ENCODE peak calls at places on chromosome 16, in ten cellular contexts. U is AG09309; F is CD8-positive, alpha-beta T cell; X is A549; G is HepG2; Q is HFF-Myc; A is cardiac muscle cell; O is GM12878; H is fibroblast of villous mesenchyme; M is tibial artery. E is an unnamed sample.

GRCh38 chr16:88292007-88292940 is 90.5 kb upstream of the ZNF469 start:
- DNase-seq in U (no peak), F (no peak), O (no peak), G (no peak), A (peak; percentile 49), H (no peak), X (no peak), Q (no peak), M (no peak), E (no peak)

GRCh38 chr16:28149016-28149888 is 62.5 kb downstream of the XPO6 start:
- DNase-seq in X (no peak), Q (no peak), O (no peak), M (no peak), F (peak; percentile 42), G (no peak), A (peak; percentile 15), U (no peak), H (no peak), E (no peak)

GRCh38 chr16:70686376-70687171 is 721 bp upstream of the MTSS2 start:
- DNase-seq in Q (no peak), F (no peak), X (no peak), A (no peak), M (no peak), U (no peak), G (no peak), H (no peak), O (no peak), E (no peak)

GRCh38 chr16:53752566-53752965 is 48.6 kb downstream of the FTO start:
- DNase-seq in Q (no peak), A (no peak), U (no peak), O (no peak), M (no peak), F (no peak), G (no peak), X (no peak), H (no peak), E (no peak)

GRCh38 chr16:21097151-21097550 is 53.5 kb downstream of the DNAH3 start:
- DNase-seq in U (no peak), F (no peak), H (peak; percentile 8), Q (no peak), O (no peak), M (no peak), A (no peak), G (no peak), X (no peak), E (no peak)

GRCh38 chr16:2206420-2206779 is 1.1 kb downstream of the MLST8 start:
- DNase-seq in U (no peak), X (no peak), H (no peak), O (no peak), G (no peak), Q (no peak), M (no peak), A (no peak), F (no peak), E (no peak)

GRCh38 chr16:48384982-48385271 is 286 bp downstream of the SIAH1 start:
- DNase-seq in F (no peak), G (no peak), O (no peak), U (no peak), Q (no peak), X (no peak), H (peak; percentile 45), A (peak; percentile 75), M (no peak), E (no peak)

GRCh38 chr16:82092711-82093110 is 57.7 kb downstream of the HSD17B2 start:
- DNase-seq in O (no peak), G (no peak), X (no peak), M (no peak), U (no peak), F (no peak), A (no peak), Q (no peak), H (no peak), E (no peak)

GRCh38 chr16:12166271-12166670 is 189.7 kb downstream of the SNX29 start:
- DNase-seq in Q (no peak), U (no peak), H (no peak), G (no peak), A (no peak), M (no peak), O (no peak), X (no peak), F (no peak), E (no peak)

GRCh38 chr16:8887952-8888560 is 5.9 kb downstream of the LITAFD start:
- DNase-seq in U (no peak), Q (no peak), X (no peak), G (peak; percentile 33), H (peak; percentile 67), M (no peak), F (no peak), A (peak; percentile 44), O (no peak), E (no peak)

GRCh38 chr16:23704772-23705516 is 8.1 kb downstream of the ERN2 start:
- DNase-seq in F (no peak), G (no peak), A (no peak), X (no peak), O (no peak), Q (no peak), H (no peak), M (no peak), U (no peak), E (no peak)

GRCh38 chr16:57892041-57892440 is 78.9 kb downstream of the CNGB1 start:
- DNase-seq in A (peak; percentile 33), O (no peak), Q (no peak), G (peak; percentile 72), M (no peak), F (no peak), H (peak; percentile 22), X (no peak), U (peak; percentile 97), E (no peak)

GRCh38 chr16:68289621-68290329 is 21.0 kb downstream of the SLC7A6OS start:
- DNase-seq in U (peak; percentile 23), M (no peak), O (peak; percentile 77), H (no peak), A (peak; percentile 39), F (peak; percentile 61), Q (no peak), X (no peak), G (no peak), E (no peak)

GRCh38 chr16:57962046-57962445 is 8.9 kb downstream of the CNGB1 start:
- DNase-seq in X (no peak), F (no peak), A (no peak), G (no peak), Q (no peak), M (no peak), U (no peak), O (no peak), H (no peak), E (no peak)

GRCh38 chr16:89827383-89828198 is 684 bp upstream of the SPIRE2 start:
- DNase-seq in M (no peak), A (peak; percentile 77), F (no peak), X (peak; percentile 85), H (peak; percentile 82), U (peak; percentile 24), O (no peak), G (peak; percentile 79), Q (peak; percentile 40), E (no peak)

GRCh38 chr16:89828870-89829629 is 775 bp downstream of the SPIRE2 start:
- DNase-seq in X (no peak), H (no peak), F (no peak), G (no peak), M (no peak), Q (no peak), U (no peak), A (no peak), O (no peak), E (no peak)

GRCh38 chr16:89829630-89830437 is 1.6 kb downstream of the SPIRE2 start:
- DNase-seq in O (no peak), U (no peak), X (no peak), F (no peak), G (peak; percentile 70), Q (no peak), H (no peak), M (no peak), A (no peak), E (no peak)

GRCh38 chr16:89826531-89827382 is 1.5 kb upstream of the SPIRE2 start:
- DNase-seq in X (peak; percentile 22), A (peak; percentile 25), O (no peak), H (peak; percentile 70), M (no peak), U (no peak), Q (no peak), G (no peak), F (no peak), E (no peak)

GRCh38 chr16:89828199-89828869 is at the start of gene SPIRE2:
- DNase-seq in A (peak; percentile 84), M (peak; percentile 80), X (peak; percentile 53), G (no peak), F (peak; percentile 72), Q (no peak), U (peak; percentile 21), O (no peak), H (peak; percentile 78), E (peak; percentile 21)
- H3K4me3 ChIP-seq in A (peak within 1 kb of the TSS; percentile 57), M (peak within 1 kb of the TSS; percentile 45), X (peak within 1 kb of the TSS; percentile 71), G (peak within 1 kb of the TSS; percentile 82), F (no peak within 1 kb of the TSS), Q (peak within 1 kb of the TSS; percentile 50), U (peak within 1 kb of the TSS; percentile 52), O (no peak within 1 kb of the TSS), H (peak within 1 kb of the TSS; percentile 64), E (no peak within 1 kb of the TSS)

GRCh38 chr16:25707982-25708583 is 16.3 kb downstream of the HS3ST4 start:
- DNase-seq in U (no peak), Q (peak; percentile 1), H (no peak), O (no peak), G (peak; percentile 53), F (no peak), M (no peak), X (peak; percentile 52), A (peak; percentile 6), E (no peak)
- TF ChIP-seq CTCF in U (peak; percentile 22), Q (peak; percentile 28), H (peak; percentile 21), O (peak; percentile 47), G (peak; percentile 76), F (no peak), M (no peak), X (peak; percentile 46), A (no peak), E (no peak)

DNA sequence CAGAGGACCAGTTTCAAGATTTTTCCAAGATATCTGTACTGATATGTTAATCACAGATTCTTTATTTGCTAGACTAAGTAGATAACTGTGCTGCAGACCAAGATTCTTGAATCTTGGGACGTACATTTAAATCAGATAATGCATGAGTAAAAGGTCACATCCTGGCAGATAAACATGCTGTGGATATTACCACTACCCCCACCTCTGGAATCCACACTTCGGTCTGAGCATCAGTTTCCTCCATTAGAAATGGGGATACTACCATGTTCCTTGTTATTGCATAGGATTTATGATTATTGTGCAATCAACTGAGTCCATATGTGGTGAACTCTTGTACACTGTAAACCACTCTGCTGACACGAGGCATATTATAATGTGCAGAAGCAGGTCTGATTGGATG is 108.7 kb downstream of the VAT1L start:
- DNase-seq in U (no peak), X (no peak), G (no peak), M (no peak), A (peak; percentile 67), O (no peak), Q (no peak), F (no peak), H (peak; percentile 98), E (no peak)
- H3K4me3 ChIP-seq in U (no peak overlapping the region), X (no peak overlapping the region), G (no peak overlapping the region), M (no peak overlapping the region), A (no peak overlapping the region), O (no peak overlapping the region), Q (no peak overlapping the region), F (no peak overlapping the region), H (no peak overlapping the region), E (no peak overlapping the region)

DNA sequence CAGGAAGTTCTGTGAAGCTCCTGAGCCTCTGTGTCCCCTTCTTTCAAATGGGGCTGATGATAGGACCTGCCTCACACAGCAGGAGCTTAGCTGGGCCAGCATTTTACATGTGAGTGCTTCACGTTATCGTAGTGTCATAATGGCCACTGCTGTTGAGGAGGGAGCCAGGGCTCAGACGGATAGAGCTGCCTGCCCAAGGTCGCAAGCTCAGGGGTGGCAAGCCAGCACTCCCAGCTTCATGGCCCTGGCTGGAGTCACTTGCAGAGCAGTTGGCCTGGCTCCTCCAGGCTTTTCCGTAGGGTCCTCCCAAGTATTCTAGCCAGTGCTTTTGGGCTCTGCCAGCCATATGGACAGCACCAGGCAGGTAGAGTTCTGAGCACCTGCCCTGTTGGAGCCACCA is 115.1 kb downstream of the SOCS1 start:
- DNase-seq in Q (no peak), H (no peak), X (no peak), A (no peak), O (no peak), M (no peak), G (no peak), U (no peak), F (no peak), E (no peak)
- TF ChIP-seq CTCF in Q (no peak), H (no peak), X (no peak), A (no peak), O (no peak), M (no peak), G (no peak), U (no peak), F (no peak), E (no peak)